ENCODE peak calls at places on chromosomes 5 and 9, in seven cellular contexts. S is endothelial cell of umbilical vein; E is PC-9; N is psoas muscle; K is CD4-positive, alpha-beta memory T cell; F is pancreas; V is CD4-positive, alpha-beta T cell. Q is an unnamed sample.

GRCh38 chr9:86580688-86581087 is 226.5 kb upstream of the TUT7 start:
- DNase-seq in S (no peak), E (no peak), N (no peak), K (no peak), F (no peak), V (no peak), Q (no peak)

GRCh38 chr5:129460951-129461815 is 1.1 kb downstream of the ADAMTS19 start:
- DNase-seq in S (peak; percentile 10), E (no peak), N (peak; percentile 54), K (no peak), F (peak; percentile 86), V (no peak), Q (no peak)

GRCh38 chr9:130254753-130255637 is 10.6 kb upstream of the HMCN2 start:
- DNase-seq in S (no peak), E (no peak), N (no peak), K (no peak), F (no peak), V (no peak), Q (no peak)

GRCh38 chr5:134555223-134555790 is 29.8 kb downstream of the JADE2 start:
- DNase-seq in S (peak; percentile 43), E (no peak), N (no peak), K (no peak), F (peak; percentile 33), V (no peak), Q (no peak)

GRCh38 chr9:134570726-134571325 is 70.8 kb upstream of the COL5A1 start:
- DNase-seq in S (no peak), E (no peak), N (no peak), K (no peak), F (no peak), V (no peak), Q (no peak)

GRCh38 chr9:123275381-123275780 is 7.0 kb upstream of the STRBP start:
- DNase-seq in S (no peak), E (no peak), N (no peak), K (no peak), F (no peak), V (no peak), Q (no peak)

GRCh38 chr5:144101616-144102015 is 68.8 kb downstream of the YIPF5 start:
- DNase-seq in S (no peak), E (no peak), N (no peak), K (no peak), F (no peak), V (no peak), Q (no peak)

GRCh38 chr9:78307360-78307759 is 10.4 kb downstream of the PSAT1 start:
- DNase-seq in S (no peak), E (no peak), N (no peak), K (no peak), F (no peak), V (no peak), Q (no peak)

DNA sequence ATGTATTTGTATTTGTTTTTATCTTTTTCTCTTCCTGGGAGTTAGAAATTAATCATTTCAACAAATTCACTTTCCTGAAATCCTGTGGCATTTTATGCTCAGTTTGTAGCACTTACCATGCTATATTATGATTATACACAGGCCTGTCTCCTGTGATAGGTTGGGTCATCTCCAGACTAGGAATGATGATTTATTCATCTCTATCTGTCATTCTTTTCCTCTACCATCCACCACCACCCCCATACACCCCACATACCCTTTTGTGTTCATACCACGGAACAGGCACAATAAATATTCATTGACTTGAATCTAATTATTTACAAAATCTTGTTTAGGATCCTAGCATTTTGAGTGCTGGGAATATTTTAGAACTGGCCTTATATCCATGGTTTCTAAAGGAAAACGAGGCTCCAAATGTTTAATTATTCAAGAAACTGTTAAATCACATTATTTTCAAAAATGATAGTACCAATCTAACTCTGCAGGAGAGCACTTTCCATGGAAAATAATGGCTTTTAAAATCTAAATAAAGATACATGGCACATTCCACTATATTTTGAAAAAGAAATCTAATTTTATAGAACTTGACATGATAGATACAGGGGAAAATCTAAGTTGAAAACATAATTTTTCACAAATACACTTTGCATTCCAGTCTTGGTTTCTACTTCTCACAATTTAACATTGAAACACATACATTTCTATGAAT is 89.4 kb downstream of the STARD4 start:
- DNase-seq in S (no peak), E (no peak), N (no peak), K (no peak), F (no peak), V (no peak), Q (no peak)
- H3K27ac ChIP-seq in S (no peak overlapping the region), E (no peak overlapping the region), N (no peak overlapping the region), K (no peak overlapping the region), F (no peak overlapping the region), V (no peak overlapping the region), Q (no peak overlapping the region)

GRCh38 chr5:148924817-148925216 is 98.4 kb downstream of the ADRB2 start:
- DNase-seq in S (peak; percentile 82), E (peak; percentile 84), N (no peak), K (no peak), F (no peak), V (no peak), Q (no peak)

GRCh38 chr5:148926207-148926606 is 99.8 kb downstream of the ADRB2 start:
- DNase-seq in S (no peak), E (no peak), N (no peak), K (no peak), F (no peak), V (no peak), Q (no peak)

GRCh38 chr5:148931453-148932057 is 105.1 kb downstream of the ADRB2 start:
- DNase-seq in S (no peak), E (no peak), N (no peak), K (no peak), F (no peak), V (no peak), Q (no peak)

GRCh38 chr5:148927307-148927946 is 101.0 kb downstream of the ADRB2 start:
- DNase-seq in S (no peak), E (no peak), N (no peak), K (no peak), F (no peak), V (no peak), Q (no peak)

GRCh38 chr5:148928141-148928540 is 101.7 kb downstream of the ADRB2 start:
- DNase-seq in S (peak; percentile 29), E (no peak), N (no peak), K (no peak), F (no peak), V (no peak), Q (no peak)
- H3K27ac ChIP-seq in S (no peak overlapping the region), E (no peak overlapping the region), N (peak overlapping the region; percentile 2), K (no peak overlapping the region), F (no peak overlapping the region), V (no peak overlapping the region), Q (no peak overlapping the region)

DNA sequence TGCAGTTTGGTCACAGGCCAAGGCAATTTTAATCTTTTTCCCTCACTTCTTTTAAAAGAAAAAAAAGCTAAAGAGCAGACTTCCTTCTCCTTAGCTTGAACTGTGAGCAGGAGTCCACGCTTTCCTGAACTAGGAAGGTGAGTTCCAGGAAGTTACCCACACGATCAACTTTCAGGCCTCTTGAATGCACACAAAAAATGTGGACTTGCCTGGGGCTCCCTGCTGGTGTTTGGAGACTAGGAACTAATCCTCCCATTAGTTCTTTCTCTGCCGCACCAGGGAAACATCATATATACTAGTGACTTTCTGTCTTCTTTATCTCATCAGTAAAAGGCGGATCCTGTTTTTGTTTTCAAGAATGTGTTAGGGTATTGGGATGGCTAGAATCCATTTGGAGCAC is 240.0 kb downstream of the GOLPH3 start:
- DNase-seq in S (no peak), E (no peak), N (no peak), K (no peak), F (no peak), V (no peak), Q (no peak)
- H3K27ac ChIP-seq in S (no peak overlapping the region), E (no peak overlapping the region), N (no peak overlapping the region), K (no peak overlapping the region), F (no peak overlapping the region), V (no peak overlapping the region), Q (no peak overlapping the region)

GRCh38 chr5:124941051-124942049 is 194.9 kb upstream of the ZNF608 start:
- DNase-seq in S (no peak), E (no peak), N (no peak), K (no peak), F (no peak), V (no peak), Q (no peak)
- H3K27ac ChIP-seq in S (no peak overlapping the region), E (no peak overlapping the region), N (no peak overlapping the region), K (no peak overlapping the region), F (no peak overlapping the region), V (no peak overlapping the region), Q (no peak overlapping the region)

GRCh38 chr5:172423379-172424110 is 30.8 kb downstream of the SH3PXD2B start:
- DNase-seq in S (no peak), E (no peak), N (no peak), K (no peak), F (no peak), V (no peak), Q (no peak)
- H3K27ac ChIP-seq in S (no peak overlapping the region), E (no peak overlapping the region), N (no peak overlapping the region), K (no peak overlapping the region), F (no peak overlapping the region), V (no peak overlapping the region), Q (no peak overlapping the region)

GRCh38 chr5:176647870-176648466 is 684 bp downstream of the TSPAN17 start:
- DNase-seq in S (peak; percentile 38), E (peak; percentile 52), N (peak; percentile 74), K (no peak), F (peak; percentile 90), V (no peak), Q (peak; percentile 6)

GRCh38 chr5:176647030-176647869 is at the start of gene TSPAN17:
- DNase-seq in S (peak; percentile 99), E (peak; percentile 91), N (peak; percentile 100), K (peak; percentile 95), F (peak; percentile 100), V (peak; percentile 91), Q (peak; percentile 100)

GRCh38 chr5:176646707-176647029 is 616 bp upstream of the TSPAN17 start:
- DNase-seq in S (no peak), E (no peak), N (no peak), K (no peak), F (no peak), V (no peak), Q (no peak)

GRCh38 chr5:176650354-176650884 is 3.1 kb downstream of the TSPAN17 start:
- DNase-seq in S (no peak), E (no peak), N (no peak), K (no peak), F (peak; percentile 35), V (no peak), Q (no peak)

GRCh38 chr5:176648467-176649194 is 1.3 kb downstream of the TSPAN17 start:
- DNase-seq in S (no peak), E (no peak), N (no peak), K (no peak), F (peak; percentile 48), V (no peak), Q (no peak)
- H3K27ac ChIP-seq in S (no peak overlapping the region), E (no peak overlapping the region), N (no peak overlapping the region), K (peak overlapping the region; percentile 62), F (no peak overlapping the region), V (peak overlapping the region; percentile 54), Q (peak overlapping the region; percentile 73)

DNA sequence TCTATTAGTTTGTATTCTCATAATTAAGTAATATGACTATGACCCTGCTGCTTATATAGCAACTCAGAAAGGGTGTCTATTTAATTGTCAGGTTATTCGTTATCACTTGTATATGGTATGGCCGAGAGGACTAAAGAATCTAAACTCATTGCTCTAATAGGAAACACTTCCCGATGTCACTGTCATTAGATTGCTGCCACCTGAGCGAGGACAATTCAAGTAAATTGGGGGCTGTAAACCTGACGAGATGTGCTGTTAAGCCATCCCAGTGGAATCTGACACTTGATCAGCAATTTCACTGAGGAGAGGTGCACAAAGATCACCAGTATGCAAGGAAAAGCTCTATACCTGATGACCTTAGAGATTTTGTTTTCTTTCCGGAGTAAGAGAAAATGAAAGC is 1319.3 kb downstream of the MAT2B start:
- DNase-seq in S (no peak), E (no peak), N (no peak), K (no peak), F (no peak), V (no peak), Q (no peak)
- H3K27ac ChIP-seq in S (no peak overlapping the region), E (no peak overlapping the region), N (no peak overlapping the region), K (no peak overlapping the region), F (no peak overlapping the region), V (no peak overlapping the region), Q (no peak overlapping the region)

Q was measured in substantia nigra.